ENCODE peak calls at places on chromosomes 13 and 19, in ten cellular contexts. One of them, this sample, is unnamed.

GRCh38 chr19:16584825-16585801 is 12.9 kb upstream of the SLC35E1 start:
- DNase-seq in AG04450: no peak
- DNase-seq in left ventricle myocardium inferior: no peak
- DNase-seq in heart right ventricle: no peak
- DNase-seq in ascending aorta: no peak
- DNase-seq in progenitor cell of endocrine pancreas: no peak
- DNase-seq in AG09309: no peak
- DNase-seq in B cell: no peak
- DNase-seq in mammary epithelial cell: no peak
- DNase-seq in GM12865: peak
- DNase-seq in this sample: no peak

GRCh38 chr13:28532226-28533048 is 37.5 kb upstream of the FLT1 start:
- DNase-seq in AG04450: no peak
- DNase-seq in left ventricle myocardium inferior: peak
- DNase-seq in heart right ventricle: peak
- DNase-seq in ascending aorta: no peak
- DNase-seq in progenitor cell of endocrine pancreas: peak
- DNase-seq in AG09309: no peak
- DNase-seq in B cell: no peak
- DNase-seq in mammary epithelial cell: no peak
- DNase-seq in GM12865: no peak
- DNase-seq in this sample: peak

GRCh38 chr13:74868044-74868443 is 613.9 kb downstream of the TBC1D4 start:
- DNase-seq in AG04450: no peak
- DNase-seq in left ventricle myocardium inferior: no peak
- DNase-seq in heart right ventricle: no peak
- DNase-seq in ascending aorta: no peak
- DNase-seq in progenitor cell of endocrine pancreas: no peak
- DNase-seq in AG09309: no peak
- DNase-seq in B cell: no peak
- DNase-seq in mammary epithelial cell: peak
- DNase-seq in GM12865: no peak
- DNase-seq in this sample: no peak

GRCh38 chr13:100751826-100752225 is 77.2 kb upstream of the TMTC4 start:
- DNase-seq in AG04450: no peak
- DNase-seq in left ventricle myocardium inferior: no peak
- DNase-seq in heart right ventricle: no peak
- DNase-seq in ascending aorta: no peak
- DNase-seq in progenitor cell of endocrine pancreas: no peak
- DNase-seq in AG09309: no peak
- DNase-seq in B cell: no peak
- DNase-seq in mammary epithelial cell: no peak
- DNase-seq in GM12865: no peak
- DNase-seq in this sample: no peak

GRCh38 chr13:113914333-113915011 is 50.6 kb upstream of the GAS6 start:
- DNase-seq in AG04450: no peak
- DNase-seq in left ventricle myocardium inferior: no peak
- DNase-seq in heart right ventricle: no peak
- DNase-seq in ascending aorta: peak
- DNase-seq in progenitor cell of endocrine pancreas: no peak
- DNase-seq in AG09309: no peak
- DNase-seq in B cell: no peak
- DNase-seq in mammary epithelial cell: no peak
- DNase-seq in GM12865: no peak
- DNase-seq in this sample: no peak

GRCh38 chr19:57210381-57210780 is 19.1 kb downstream of the ZNF264 start:
- DNase-seq in AG04450: no peak
- DNase-seq in left ventricle myocardium inferior: no peak
- DNase-seq in heart right ventricle: no peak
- DNase-seq in ascending aorta: no peak
- DNase-seq in progenitor cell of endocrine pancreas: no peak
- DNase-seq in AG09309: no peak
- DNase-seq in B cell: no peak
- DNase-seq in mammary epithelial cell: no peak
- DNase-seq in GM12865: no peak
- DNase-seq in this sample: no peak

GRCh38 chr19:35044317-35045117 is 3.0 kb downstream of the HPN start:
- DNase-seq in AG04450: no peak
- DNase-seq in left ventricle myocardium inferior: peak
- DNase-seq in heart right ventricle: peak
- DNase-seq in ascending aorta: no peak
- DNase-seq in progenitor cell of endocrine pancreas: peak
- DNase-seq in AG09309: no peak
- DNase-seq in B cell: peak
- DNase-seq in mammary epithelial cell: peak
- DNase-seq in GM12865: peak
- DNase-seq in this sample: peak

GRCh38 chr13:113647351-113648217 is 10.4 kb downstream of the ATP4B start:
- DNase-seq in AG04450: no peak
- DNase-seq in left ventricle myocardium inferior: peak
- DNase-seq in heart right ventricle: peak
- DNase-seq in ascending aorta: peak
- DNase-seq in progenitor cell of endocrine pancreas: no peak
- DNase-seq in AG09309: no peak
- DNase-seq in B cell: no peak
- DNase-seq in mammary epithelial cell: peak
- DNase-seq in GM12865: no peak
- DNase-seq in this sample: no peak

GRCh38 chr19:43511324-43511723 is 6.8 kb upstream of the PHLDB3 start:
- DNase-seq in AG04450: no peak
- DNase-seq in left ventricle myocardium inferior: no peak
- DNase-seq in heart right ventricle: no peak
- DNase-seq in ascending aorta: no peak
- DNase-seq in progenitor cell of endocrine pancreas: no peak
- DNase-seq in AG09309: no peak
- DNase-seq in B cell: no peak
- DNase-seq in mammary epithelial cell: no peak
- DNase-seq in GM12865: no peak
- DNase-seq in this sample: no peak

GRCh38 chr19:12838893-12839656 is 760 bp downstream of the MAST1 start:
- DNase-seq in AG04450: no peak
- DNase-seq in left ventricle myocardium inferior: no peak
- DNase-seq in heart right ventricle: no peak
- DNase-seq in ascending aorta: no peak
- DNase-seq in progenitor cell of endocrine pancreas: no peak
- DNase-seq in AG09309: no peak
- DNase-seq in B cell: no peak
- DNase-seq in mammary epithelial cell: no peak
- DNase-seq in GM12865: no peak
- DNase-seq in this sample: no peak

GRCh38 chr13:61905054-61905453 is 489.4 kb upstream of the PCDH20 start:
- DNase-seq in AG04450: no peak
- DNase-seq in left ventricle myocardium inferior: no peak
- DNase-seq in heart right ventricle: no peak
- DNase-seq in ascending aorta: no peak
- DNase-seq in progenitor cell of endocrine pancreas: no peak
- DNase-seq in AG09309: no peak
- DNase-seq in B cell: no peak
- DNase-seq in mammary epithelial cell: no peak
- DNase-seq in GM12865: no peak
- DNase-seq in this sample: no peak

GRCh38 chr13:55728229-55728628 is 1412.5 kb upstream of the PRR20A start:
- DNase-seq in AG04450: no peak
- DNase-seq in left ventricle myocardium inferior: no peak
- DNase-seq in heart right ventricle: no peak
- DNase-seq in ascending aorta: no peak
- DNase-seq in progenitor cell of endocrine pancreas: no peak
- DNase-seq in AG09309: no peak
- DNase-seq in B cell: no peak
- DNase-seq in mammary epithelial cell: no peak
- DNase-seq in GM12865: no peak
- DNase-seq in this sample: no peak

GRCh38 chr19:36081385-36081784 is 26.7 kb downstream of the WDR62 start:
- DNase-seq in AG04450: no peak
- DNase-seq in left ventricle myocardium inferior: no peak
- DNase-seq in heart right ventricle: no peak
- DNase-seq in ascending aorta: no peak
- DNase-seq in progenitor cell of endocrine pancreas: no peak
- DNase-seq in AG09309: no peak
- DNase-seq in B cell: no peak
- DNase-seq in mammary epithelial cell: no peak
- DNase-seq in GM12865: no peak
- DNase-seq in this sample: no peak

GRCh38 chr19:1093811-1094553 is 1.2 kb downstream of the POLR2E start:
- DNase-seq in AG04450: no peak
- DNase-seq in left ventricle myocardium inferior: no peak
- DNase-seq in heart right ventricle: peak
- DNase-seq in ascending aorta: no peak
- DNase-seq in progenitor cell of endocrine pancreas: no peak
- DNase-seq in AG09309: no peak
- DNase-seq in B cell: no peak
- DNase-seq in mammary epithelial cell: no peak
- DNase-seq in GM12865: no peak
- DNase-seq in this sample: no peak

DNA sequence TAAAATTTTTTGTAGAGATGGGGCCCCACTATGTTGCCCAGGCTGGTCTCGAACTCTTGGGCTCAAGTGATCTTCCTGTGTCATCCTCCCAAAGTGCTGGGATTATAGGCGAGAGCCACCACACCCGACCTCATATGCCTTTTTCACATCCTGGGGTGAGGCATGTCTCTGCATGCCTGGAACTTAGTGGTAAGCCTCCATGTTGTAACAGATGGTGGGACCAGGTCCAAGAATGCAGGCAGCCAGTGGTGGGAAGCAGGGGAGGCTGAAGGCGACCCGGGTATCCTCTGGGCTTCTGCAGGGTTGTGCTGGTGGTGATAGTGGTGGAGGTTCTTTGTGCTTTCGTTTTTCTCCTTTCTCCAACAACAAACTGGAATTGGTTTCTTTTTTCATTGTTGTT is 30.1 kb upstream of the CCDC124 start:
- DNase-seq in AG04450: peak
- DNase-seq in left ventricle myocardium inferior: no peak
- DNase-seq in heart right ventricle: no peak
- DNase-seq in ascending aorta: no peak
- DNase-seq in progenitor cell of endocrine pancreas: no peak
- DNase-seq in AG09309: peak
- DNase-seq in B cell: no peak
- DNase-seq in mammary epithelial cell: peak
- DNase-seq in GM12865: peak
- DNase-seq in this sample: no peak
- TF ChIP-seq CTCF in AG04450: no peak
- TF ChIP-seq CTCF in left ventricle myocardium inferior: no peak
- TF ChIP-seq CTCF in heart right ventricle: no peak
- TF ChIP-seq CTCF in ascending aorta: no peak
- TF ChIP-seq CTCF in progenitor cell of endocrine pancreas: no peak
- TF ChIP-seq CTCF in AG09309: no peak
- TF ChIP-seq CTCF in B cell: no peak
- TF ChIP-seq CTCF in mammary epithelial cell: no peak
- TF ChIP-seq CTCF in GM12865: no peak
- TF ChIP-seq CTCF in this sample: no peak

GRCh38 chr13:94968040-94968756 is 255.9 kb upstream of the SOX21 start:
- DNase-seq in AG04450: no peak
- DNase-seq in left ventricle myocardium inferior: no peak
- DNase-seq in heart right ventricle: peak
- DNase-seq in ascending aorta: no peak
- DNase-seq in progenitor cell of endocrine pancreas: peak
- DNase-seq in AG09309: no peak
- DNase-seq in B cell: no peak
- DNase-seq in mammary epithelial cell: no peak
- DNase-seq in GM12865: no peak
- DNase-seq in this sample: peak
- TF ChIP-seq CTCF in AG04450: peak
- TF ChIP-seq CTCF in left ventricle myocardium inferior: no peak
- TF ChIP-seq CTCF in heart right ventricle: no peak
- TF ChIP-seq CTCF in ascending aorta: no peak
- TF ChIP-seq CTCF in progenitor cell of endocrine pancreas: peak
- TF ChIP-seq CTCF in AG09309: peak
- TF ChIP-seq CTCF in B cell: no peak
- TF ChIP-seq CTCF in mammary epithelial cell: no peak
- TF ChIP-seq CTCF in GM12865: no peak
- TF ChIP-seq CTCF in this sample: no peak

GRCh38 chr19:58350871-58351557 is 2.3 kb downstream of the A1BG start:
- DNase-seq in AG04450: no peak
- DNase-seq in left ventricle myocardium inferior: no peak
- DNase-seq in heart right ventricle: no peak
- DNase-seq in ascending aorta: no peak
- DNase-seq in progenitor cell of endocrine pancreas: no peak
- DNase-seq in AG09309: no peak
- DNase-seq in B cell: no peak
- DNase-seq in mammary epithelial cell: no peak
- DNase-seq in GM12865: no peak
- DNase-seq in this sample: no peak

GRCh38 chr19:58353717-58354477 is 605 bp upstream of the A1BG start:
- DNase-seq in AG04450: no peak
- DNase-seq in left ventricle myocardium inferior: no peak
- DNase-seq in heart right ventricle: no peak
- DNase-seq in ascending aorta: no peak
- DNase-seq in progenitor cell of endocrine pancreas: no peak
- DNase-seq in AG09309: no peak
- DNase-seq in B cell: no peak
- DNase-seq in mammary epithelial cell: no peak
- DNase-seq in GM12865: no peak
- DNase-seq in this sample: no peak

GRCh38 chr19:58351558-58351878 is 1.8 kb downstream of the A1BG start:
- DNase-seq in AG04450: no peak
- DNase-seq in left ventricle myocardium inferior: no peak
- DNase-seq in heart right ventricle: no peak
- DNase-seq in ascending aorta: no peak
- DNase-seq in progenitor cell of endocrine pancreas: no peak
- DNase-seq in AG09309: no peak
- DNase-seq in B cell: no peak
- DNase-seq in mammary epithelial cell: no peak
- DNase-seq in GM12865: no peak
- DNase-seq in this sample: no peak

GRCh38 chr19:58352760-58353671 is at the start of gene A1BG:
- DNase-seq in AG04450: no peak
- DNase-seq in left ventricle myocardium inferior: no peak
- DNase-seq in heart right ventricle: no peak
- DNase-seq in ascending aorta: no peak
- DNase-seq in progenitor cell of endocrine pancreas: no peak
- DNase-seq in AG09309: no peak
- DNase-seq in B cell: no peak
- DNase-seq in mammary epithelial cell: no peak
- DNase-seq in GM12865: no peak
- DNase-seq in this sample: no peak

GRCh38 chr19:58351996-58352755 is 1.1 kb downstream of the A1BG start:
- DNase-seq in AG04450: no peak
- DNase-seq in left ventricle myocardium inferior: no peak
- DNase-seq in heart right ventricle: no peak
- DNase-seq in ascending aorta: no peak
- DNase-seq in progenitor cell of endocrine pancreas: no peak
- DNase-seq in AG09309: no peak
- DNase-seq in B cell: no peak
- DNase-seq in mammary epithelial cell: no peak
- DNase-seq in GM12865: no peak
- DNase-seq in this sample: no peak
- TF ChIP-seq CTCF in AG04450: no peak
- TF ChIP-seq CTCF in left ventricle myocardium inferior: no peak
- TF ChIP-seq CTCF in heart right ventricle: no peak
- TF ChIP-seq CTCF in ascending aorta: no peak
- TF ChIP-seq CTCF in progenitor cell of endocrine pancreas: no peak
- TF ChIP-seq CTCF in AG09309: no peak
- TF ChIP-seq CTCF in B cell: no peak
- TF ChIP-seq CTCF in mammary epithelial cell: no peak
- TF ChIP-seq CTCF in GM12865: no peak
- TF ChIP-seq CTCF in this sample: no peak

DNA sequence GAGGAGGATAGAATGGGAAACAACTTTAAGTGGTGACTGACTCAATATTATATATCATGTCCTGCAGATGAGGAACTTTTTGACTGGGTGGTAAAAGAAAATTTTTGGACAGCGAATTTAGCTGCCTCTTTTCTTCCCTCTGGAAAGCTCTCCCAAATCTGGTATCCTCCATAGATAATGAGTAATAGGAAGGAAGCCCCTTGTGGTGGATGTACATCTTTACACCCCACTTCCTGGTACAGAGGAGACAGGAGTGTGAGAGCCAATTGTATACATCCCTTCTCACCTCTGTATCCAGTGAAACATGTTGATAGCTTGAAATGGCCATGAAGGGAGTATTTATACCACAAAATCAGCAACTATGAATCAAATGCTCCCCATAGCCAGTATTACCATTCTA is 17.2 kb upstream of the TDRD3 start:
- DNase-seq in AG04450: no peak
- DNase-seq in left ventricle myocardium inferior: no peak
- DNase-seq in heart right ventricle: no peak
- DNase-seq in ascending aorta: no peak
- DNase-seq in progenitor cell of endocrine pancreas: no peak
- DNase-seq in AG09309: no peak
- DNase-seq in B cell: no peak
- DNase-seq in mammary epithelial cell: no peak
- DNase-seq in GM12865: no peak
- DNase-seq in this sample: no peak
- TF ChIP-seq CTCF in AG04450: peak
- TF ChIP-seq CTCF in left ventricle myocardium inferior: no peak
- TF ChIP-seq CTCF in heart right ventricle: no peak
- TF ChIP-seq CTCF in ascending aorta: no peak
- TF ChIP-seq CTCF in progenitor cell of endocrine pancreas: peak
- TF ChIP-seq CTCF in AG09309: no peak
- TF ChIP-seq CTCF in B cell: no peak
- TF ChIP-seq CTCF in mammary epithelial cell: peak
- TF ChIP-seq CTCF in GM12865: no peak
- TF ChIP-seq CTCF in this sample: no peak